ENCODE peak calls at places on chromosomes 13 and 19, in nine cellular contexts. K is tibial nerve, J is GM12878, B is transverse colon, T is stomach, U is suprapubic skin, D is A549, P is ovary, S is SK-N-SH. Z is an unnamed sample.
A peak's percentile ranks its signal among the peaks of the same experiment; 100 is the strongest.

GRCh38 chr13:66689037-66689619 is 541.0 kb downstream of the PCDH9 start:
- DNase-seq in K (no peak), J (no peak), B (no peak), T (no peak), U (no peak), D (peak; percentile 14), P (no peak), S (peak; percentile 19), Z (no peak)

GRCh38 chr13:24692541-24692940 is 12.3 kb downstream of the ATP12A start:
- DNase-seq in K (peak; percentile 9), J (no peak), B (no peak), T (no peak), U (no peak), D (no peak), P (no peak), S (no peak), Z (no peak)

GRCh38 chr19:1251233-1251502 is 2.8 kb downstream of the MIDN start:
- DNase-seq in K (no peak), J (no peak), B (peak; percentile 82), T (peak; percentile 72), U (peak; percentile 93), D (peak; percentile 86), P (no peak), S (peak; percentile 62), Z (no peak)

GRCh38 chr13:25874907-25875306 is 176.9 kb downstream of the SHISA2 start:
- DNase-seq in K (no peak), J (no peak), B (peak; percentile 26), T (no peak), U (no peak), D (no peak), P (no peak), S (no peak), Z (no peak)

GRCh38 chr13:28408235-28408848 is 86.6 kb downstream of the FLT1 start:
- DNase-seq in K (no peak), J (no peak), B (no peak), T (no peak), U (no peak), D (no peak), P (no peak), S (no peak), Z (no peak)

GRCh38 chr19:10768936-10769335 is 51.1 kb downstream of the DNM2 start:
- DNase-seq in K (no peak), J (no peak), B (no peak), T (no peak), U (no peak), D (no peak), P (no peak), S (no peak), Z (no peak)

GRCh38 chr19:46298477-46299003 is 1.7 kb downstream of the HIF3A start:
- DNase-seq in K (no peak), J (no peak), B (no peak), T (no peak), U (no peak), D (no peak), P (no peak), S (no peak), Z (no peak)

GRCh38 chr13:21557995-21558394 is 46.0 kb downstream of the MICU2 start:
- DNase-seq in K (no peak), J (no peak), B (no peak), T (no peak), U (no peak), D (peak; percentile 25), P (no peak), S (peak; percentile 9), Z (no peak)

GRCh38 chr13:22915442-22916082 is 265.2 kb upstream of the SGCG start:
- DNase-seq in K (no peak), J (no peak), B (peak; percentile 68), T (peak; percentile 40), U (no peak), D (peak; percentile 53), P (peak; percentile 68), S (peak; percentile 55), Z (peak; percentile 85)

GRCh38 chr13:83221813-83222241 is 660.4 kb downstream of the SLITRK1 start:
- DNase-seq in K (no peak), J (no peak), B (no peak), T (no peak), U (no peak), D (peak; percentile 6), P (no peak), S (no peak), Z (no peak)

DNA sequence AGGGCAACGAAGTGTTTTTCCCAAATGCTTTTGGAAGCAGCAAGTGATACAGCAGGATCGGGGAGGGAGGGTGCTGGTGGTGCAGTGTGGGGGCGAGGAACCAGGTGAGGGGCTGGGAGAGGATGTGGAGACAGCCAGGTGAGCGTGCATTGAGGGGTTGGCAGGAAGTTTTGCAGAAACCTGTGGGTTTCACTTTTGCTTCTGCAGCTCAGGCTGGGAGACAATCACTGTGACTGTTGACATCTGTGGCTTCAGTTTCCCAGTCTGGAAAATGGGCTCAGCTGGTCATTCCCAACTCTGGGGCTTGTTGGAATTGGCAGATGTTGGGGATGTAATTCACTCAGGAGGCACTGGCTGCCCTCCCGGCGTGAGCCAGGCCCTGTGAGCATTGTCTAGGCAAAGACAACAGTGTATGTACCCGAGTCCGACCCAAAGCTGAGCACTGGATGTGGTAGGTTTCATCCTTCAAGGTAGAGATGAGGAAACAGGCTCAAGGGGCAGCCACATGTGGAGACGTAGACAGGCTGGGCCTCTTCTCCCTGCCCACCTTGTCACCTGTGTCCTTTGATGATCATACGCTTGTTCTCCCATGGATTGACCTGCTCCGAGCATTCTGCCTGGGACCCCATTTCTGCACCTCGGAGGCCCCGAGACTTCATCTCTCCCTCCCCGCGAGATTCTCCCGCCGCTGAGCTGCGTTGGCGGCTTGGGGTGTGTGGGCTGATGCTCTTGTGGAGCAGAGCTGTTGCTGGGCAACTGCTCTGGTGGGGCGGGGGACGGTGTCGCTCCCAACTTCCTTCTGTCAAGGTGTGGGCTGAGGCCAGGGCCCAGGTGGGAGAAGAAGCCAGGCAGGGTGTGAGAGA is 21.9 kb downstream of the MAST3 start:
- DNase-seq in K (no peak), J (no peak), B (peak; percentile 42), T (no peak), U (no peak), D (no peak), P (no peak), S (no peak), Z (no peak)
- TF ChIP-seq EP300 in K (no peak), J (no peak), B (no peak), T (no peak), U (no peak), D (no peak), P (no peak), S (no peak), Z (no peak)

DNA sequence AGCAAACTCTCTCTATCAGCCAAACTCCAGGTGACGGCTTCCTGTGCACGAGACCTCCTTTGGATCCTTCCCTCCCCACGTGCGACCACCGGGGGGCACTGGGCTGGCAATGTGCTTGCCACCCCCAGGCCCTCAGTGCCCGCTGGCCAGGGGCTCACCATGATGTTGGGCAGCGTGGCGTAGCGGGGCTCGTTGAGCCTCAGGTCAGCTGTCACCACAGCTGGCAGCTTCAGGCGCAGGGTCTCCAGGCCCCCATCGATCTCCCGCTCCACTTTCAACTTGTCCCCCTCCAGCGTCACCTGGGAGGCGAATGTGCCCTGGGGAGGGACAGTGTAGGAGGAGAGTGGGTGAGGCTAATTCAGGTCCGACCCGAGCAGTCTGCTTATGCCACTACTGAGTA is 4.8 kb upstream of the VSIG10L start:
- DNase-seq in K (no peak), J (no peak), B (no peak), T (no peak), U (no peak), D (no peak), P (no peak), S (no peak), Z (no peak)
- H3K27ac ChIP-seq in K (no peak overlapping the region), J (no peak overlapping the region), B (no peak overlapping the region), T (no peak overlapping the region), U (no peak overlapping the region), D (no peak overlapping the region), P (no peak overlapping the region), S (no peak overlapping the region), Z (no peak overlapping the region)

GRCh38 chr13:94713556-94714182 is 1.3 kb upstream of the SOX21 start:
- DNase-seq in K (no peak), J (no peak), B (no peak), T (no peak), U (no peak), D (no peak), P (no peak), S (no peak), Z (no peak)
- H3K4me3 ChIP-seq in K (no peak overlapping the region), J (no peak overlapping the region), B (no peak overlapping the region), T (peak overlapping the region; percentile 16), U (peak overlapping the region; percentile 56), D (peak overlapping the region; percentile 55), P (no peak overlapping the region), S (no peak overlapping the region), Z (no peak overlapping the region)

GRCh38 chr13:113410472-113411201 is 42.7 kb downstream of the ADPRHL1 start:
- DNase-seq in K (peak; percentile 30), J (no peak), B (peak; percentile 25), T (no peak), U (no peak), D (peak; percentile 52), P (no peak), S (no peak), Z (peak; percentile 80)
- TF ChIP-seq EP300 in K (no peak), J (no peak), B (no peak), T (no peak), U (no peak), D (no peak), P (no peak), S (no peak), Z (no peak)

DNA sequence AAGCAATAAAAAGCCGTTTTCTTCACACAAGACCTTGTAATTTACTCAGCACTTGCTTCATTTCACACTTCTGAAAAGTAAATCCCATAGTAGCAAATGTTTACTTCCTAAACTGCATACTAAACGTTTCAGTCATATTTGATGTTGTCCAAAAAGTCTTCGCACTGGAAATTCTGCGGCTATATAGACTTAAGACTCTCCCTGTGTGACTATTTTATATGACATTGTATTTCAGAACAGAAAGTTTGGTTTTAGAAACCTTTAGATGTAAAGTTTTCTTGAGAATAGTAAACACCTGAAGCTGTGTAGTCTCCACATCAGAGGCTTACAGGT is 29.6 kb downstream of the ZAR1L start:
- DNase-seq in K (no peak), J (no peak), B (no peak), T (no peak), U (no peak), D (no peak), P (no peak), S (no peak), Z (no peak)
- H3K27ac ChIP-seq in K (peak overlapping the region; percentile 74), J (no peak overlapping the region), B (peak overlapping the region; percentile 51), T (no peak overlapping the region), U (no peak overlapping the region), D (no peak overlapping the region), P (no peak overlapping the region), S (peak overlapping the region; percentile 81), Z (peak overlapping the region; percentile 81)

DNA sequence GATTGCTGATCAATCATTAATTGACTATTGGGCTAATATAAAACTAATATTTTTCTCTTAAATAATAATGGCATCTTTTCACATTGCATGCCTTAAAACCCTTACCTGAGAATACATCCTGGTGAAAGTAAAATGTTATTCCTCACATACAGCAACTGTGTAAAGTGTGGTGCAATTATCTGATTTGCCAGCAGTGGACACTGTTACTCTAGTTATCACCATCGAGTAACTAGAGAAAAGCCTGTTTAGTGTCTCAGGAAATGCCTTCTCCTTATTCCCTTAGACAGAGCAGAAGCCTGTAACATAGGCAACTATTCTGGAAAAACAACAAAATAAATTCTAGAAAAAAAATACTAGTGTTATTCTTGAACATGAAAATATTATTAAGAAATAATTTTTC is 459.8 kb downstream of the FGF14 start:
- DNase-seq in K (peak; percentile 49), J (no peak), B (peak; percentile 19), T (no peak), U (no peak), D (peak; percentile 27), P (no peak), S (peak; percentile 34), Z (no peak)
- H3K4me3 ChIP-seq in K (no peak overlapping the region), J (no peak overlapping the region), B (no peak overlapping the region), T (no peak overlapping the region), U (no peak overlapping the region), D (no peak overlapping the region), P (no peak overlapping the region), S (no peak overlapping the region), Z (no peak overlapping the region)